ENCODE peak calls at places on chromosomes 6 and 20, in eight cellular contexts. One of them, this sample, is unnamed.

GRCh38 chr6:168524644-168525043 is 83.7 kb downstream of the SMOC2 start:
- DNase-seq in GM23338: peak
- DNase-seq in HCT116: peak
- DNase-seq in fibroblast of lung: no peak
- DNase-seq in neural progenitor cell: peak
- DNase-seq in MM.1S: no peak
- DNase-seq in endothelial cell of umbilical vein: no peak
- DNase-seq in mammary epithelial cell: no peak
- DNase-seq in this sample: no peak

GRCh38 chr6:125480571-125480970 is 178.8 kb upstream of the HDDC2 start:
- DNase-seq in GM23338: no peak
- DNase-seq in HCT116: no peak
- DNase-seq in fibroblast of lung: no peak
- DNase-seq in neural progenitor cell: no peak
- DNase-seq in MM.1S: no peak
- DNase-seq in endothelial cell of umbilical vein: no peak
- DNase-seq in mammary epithelial cell: no peak
- DNase-seq in this sample: no peak

GRCh38 chr6:6221829-6222535 is 98.5 kb downstream of the F13A1 start:
- DNase-seq in GM23338: peak
- DNase-seq in HCT116: no peak
- DNase-seq in fibroblast of lung: no peak
- DNase-seq in neural progenitor cell: peak
- DNase-seq in MM.1S: no peak
- DNase-seq in endothelial cell of umbilical vein: no peak
- DNase-seq in mammary epithelial cell: no peak
- DNase-seq in this sample: peak

GRCh38 chr6:11918021-11918738 is 93.9 kb upstream of the HIVEP1 start:
- DNase-seq in GM23338: no peak
- DNase-seq in HCT116: no peak
- DNase-seq in fibroblast of lung: peak
- DNase-seq in neural progenitor cell: no peak
- DNase-seq in MM.1S: no peak
- DNase-seq in endothelial cell of umbilical vein: peak
- DNase-seq in mammary epithelial cell: peak
- DNase-seq in this sample: peak

GRCh38 chr6:142302427-142303190 is 802 bp downstream of the ADGRG6 start:
- DNase-seq in GM23338: peak
- DNase-seq in HCT116: peak
- DNase-seq in fibroblast of lung: no peak
- DNase-seq in neural progenitor cell: no peak
- DNase-seq in MM.1S: no peak
- DNase-seq in endothelial cell of umbilical vein: peak
- DNase-seq in mammary epithelial cell: peak
- DNase-seq in this sample: no peak

GRCh38 chr6:50602191-50602810 is 111.0 kb upstream of the TFAP2D start:
- DNase-seq in GM23338: peak
- DNase-seq in HCT116: peak
- DNase-seq in fibroblast of lung: peak
- DNase-seq in neural progenitor cell: peak
- DNase-seq in MM.1S: peak
- DNase-seq in endothelial cell of umbilical vein: peak
- DNase-seq in mammary epithelial cell: peak
- DNase-seq in this sample: peak

GRCh38 chr6:169959129-169960002 is 207.9 kb downstream of the ERMARD start:
- DNase-seq in GM23338: peak
- DNase-seq in HCT116: no peak
- DNase-seq in fibroblast of lung: no peak
- DNase-seq in neural progenitor cell: no peak
- DNase-seq in MM.1S: peak
- DNase-seq in endothelial cell of umbilical vein: peak
- DNase-seq in mammary epithelial cell: no peak
- DNase-seq in this sample: no peak

GRCh38 chr6:25641377-25641776 is 10.6 kb upstream of the SCGN start:
- DNase-seq in GM23338: no peak
- DNase-seq in HCT116: no peak
- DNase-seq in fibroblast of lung: no peak
- DNase-seq in neural progenitor cell: no peak
- DNase-seq in MM.1S: no peak
- DNase-seq in endothelial cell of umbilical vein: no peak
- DNase-seq in mammary epithelial cell: no peak
- DNase-seq in this sample: no peak

GRCh38 chr6:148144917-148145521 is 197.6 kb upstream of the SASH1 start:
- DNase-seq in GM23338: peak
- DNase-seq in HCT116: peak
- DNase-seq in fibroblast of lung: peak
- DNase-seq in neural progenitor cell: peak
- DNase-seq in MM.1S: peak
- DNase-seq in endothelial cell of umbilical vein: peak
- DNase-seq in mammary epithelial cell: peak
- DNase-seq in this sample: peak

GRCh38 chr6:36678488-36679042 is at the start of gene CDKN1A:
- DNase-seq in GM23338: peak
- DNase-seq in HCT116: peak
- DNase-seq in fibroblast of lung: peak
- DNase-seq in neural progenitor cell: peak
- DNase-seq in MM.1S: peak
- DNase-seq in endothelial cell of umbilical vein: peak
- DNase-seq in mammary epithelial cell: peak
- DNase-seq in this sample: peak

GRCh38 chr6:109861946-109862345 is 116.2 kb upstream of the GPR6 start:
- DNase-seq in GM23338: no peak
- DNase-seq in HCT116: no peak
- DNase-seq in fibroblast of lung: no peak
- DNase-seq in neural progenitor cell: no peak
- DNase-seq in MM.1S: no peak
- DNase-seq in endothelial cell of umbilical vein: no peak
- DNase-seq in mammary epithelial cell: no peak
- DNase-seq in this sample: no peak

GRCh38 chr20:46035713-46036112 is 6.7 kb downstream of the SLC12A5 start:
- DNase-seq in GM23338: no peak
- DNase-seq in HCT116: no peak
- DNase-seq in fibroblast of lung: no peak
- DNase-seq in neural progenitor cell: no peak
- DNase-seq in MM.1S: no peak
- DNase-seq in endothelial cell of umbilical vein: no peak
- DNase-seq in mammary epithelial cell: no peak
- DNase-seq in this sample: no peak

GRCh38 chr6:111985202-111985731 is 68.6 kb upstream of the CCN6 start:
- DNase-seq in GM23338: peak
- DNase-seq in HCT116: peak
- DNase-seq in fibroblast of lung: peak
- DNase-seq in neural progenitor cell: no peak
- DNase-seq in MM.1S: no peak
- DNase-seq in endothelial cell of umbilical vein: peak
- DNase-seq in mammary epithelial cell: peak
- DNase-seq in this sample: no peak

GRCh38 chr6:100258752-100259151 is 206.0 kb downstream of the SIM1 start:
- DNase-seq in GM23338: no peak
- DNase-seq in HCT116: no peak
- DNase-seq in fibroblast of lung: no peak
- DNase-seq in neural progenitor cell: no peak
- DNase-seq in MM.1S: no peak
- DNase-seq in endothelial cell of umbilical vein: no peak
- DNase-seq in mammary epithelial cell: no peak
- DNase-seq in this sample: no peak

GRCh38 chr6:153312633-153313032 is 181.6 kb upstream of the RGS17 start:
- DNase-seq in GM23338: peak
- DNase-seq in HCT116: peak
- DNase-seq in fibroblast of lung: peak
- DNase-seq in neural progenitor cell: peak
- DNase-seq in MM.1S: peak
- DNase-seq in endothelial cell of umbilical vein: peak
- DNase-seq in mammary epithelial cell: peak
- DNase-seq in this sample: peak

GRCh38 chr6:121523628-121524027 is 88.2 kb downstream of the GJA1 start:
- DNase-seq in GM23338: peak
- DNase-seq in HCT116: no peak
- DNase-seq in fibroblast of lung: peak
- DNase-seq in neural progenitor cell: no peak
- DNase-seq in MM.1S: no peak
- DNase-seq in endothelial cell of umbilical vein: peak
- DNase-seq in mammary epithelial cell: no peak
- DNase-seq in this sample: no peak

GRCh38 chr20:52402950-52403349 is 211.4 kb upstream of the ZFP64 start:
- DNase-seq in GM23338: no peak
- DNase-seq in HCT116: no peak
- DNase-seq in fibroblast of lung: no peak
- DNase-seq in neural progenitor cell: no peak
- DNase-seq in MM.1S: peak
- DNase-seq in endothelial cell of umbilical vein: no peak
- DNase-seq in mammary epithelial cell: no peak
- DNase-seq in this sample: no peak

GRCh38 chr6:115441671-115442070 is 619.0 kb downstream of the FRK start:
- DNase-seq in GM23338: no peak
- DNase-seq in HCT116: no peak
- DNase-seq in fibroblast of lung: no peak
- DNase-seq in neural progenitor cell: no peak
- DNase-seq in MM.1S: no peak
- DNase-seq in endothelial cell of umbilical vein: no peak
- DNase-seq in mammary epithelial cell: no peak
- DNase-seq in this sample: no peak

GRCh38 chr20:8635048-8635572 is 433.8 kb upstream of the PLCB4 start:
- DNase-seq in GM23338: no peak
- DNase-seq in HCT116: no peak
- DNase-seq in fibroblast of lung: no peak
- DNase-seq in neural progenitor cell: no peak
- DNase-seq in MM.1S: no peak
- DNase-seq in endothelial cell of umbilical vein: no peak
- DNase-seq in mammary epithelial cell: no peak
- DNase-seq in this sample: no peak

GRCh38 chr6:64680446-64680845 is 1026.6 kb downstream of the EYS start:
- DNase-seq in GM23338: no peak
- DNase-seq in HCT116: no peak
- DNase-seq in fibroblast of lung: peak
- DNase-seq in neural progenitor cell: no peak
- DNase-seq in MM.1S: no peak
- DNase-seq in endothelial cell of umbilical vein: peak
- DNase-seq in mammary epithelial cell: peak
- DNase-seq in this sample: no peak

GRCh38 chr6:166005846-166006592 is 161.6 kb downstream of the TBXT start:
- DNase-seq in GM23338: no peak
- DNase-seq in HCT116: no peak
- DNase-seq in fibroblast of lung: peak
- DNase-seq in neural progenitor cell: peak
- DNase-seq in MM.1S: no peak
- DNase-seq in endothelial cell of umbilical vein: no peak
- DNase-seq in mammary epithelial cell: no peak
- DNase-seq in this sample: peak

GRCh38 chr6:22593895-22594294 is 24.5 kb downstream of the HDGFL1 start:
- DNase-seq in GM23338: no peak
- DNase-seq in HCT116: no peak
- DNase-seq in fibroblast of lung: no peak
- DNase-seq in neural progenitor cell: no peak
- DNase-seq in MM.1S: no peak
- DNase-seq in endothelial cell of umbilical vein: no peak
- DNase-seq in mammary epithelial cell: no peak
- DNase-seq in this sample: no peak
- H3K27ac ChIP-seq in GM23338: no peak
- H3K27ac ChIP-seq in HCT116: no peak
- H3K27ac ChIP-seq in fibroblast of lung: no peak
- H3K27ac ChIP-seq in neural progenitor cell: no peak
- H3K27ac ChIP-seq in MM.1S: no peak
- H3K27ac ChIP-seq in endothelial cell of umbilical vein: no peak
- H3K27ac ChIP-seq in mammary epithelial cell: no peak
- H3K27ac ChIP-seq in this sample: no peak

GRCh38 chr20:40294175-40294574 is 394.9 kb downstream of the MAFB start:
- DNase-seq in GM23338: no peak
- DNase-seq in HCT116: no peak
- DNase-seq in fibroblast of lung: no peak
- DNase-seq in neural progenitor cell: no peak
- DNase-seq in MM.1S: no peak
- DNase-seq in endothelial cell of umbilical vein: peak
- DNase-seq in mammary epithelial cell: no peak
- DNase-seq in this sample: no peak
- TF ChIP-seq CTCF in GM23338: no peak
- TF ChIP-seq CTCF in HCT116: no peak
- TF ChIP-seq CTCF in fibroblast of lung: no peak
- TF ChIP-seq CTCF in neural progenitor cell: no peak
- TF ChIP-seq CTCF in MM.1S: no peak
- TF ChIP-seq CTCF in endothelial cell of umbilical vein: no peak
- TF ChIP-seq CTCF in mammary epithelial cell: no peak
- TF ChIP-seq CTCF in this sample: no peak

GRCh38 chr6:104941694-104942177 is 15.2 kb upstream of the LIN28B start:
- DNase-seq in GM23338: peak
- DNase-seq in HCT116: no peak
- DNase-seq in fibroblast of lung: no peak
- DNase-seq in neural progenitor cell: peak
- DNase-seq in MM.1S: no peak
- DNase-seq in endothelial cell of umbilical vein: no peak
- DNase-seq in mammary epithelial cell: no peak
- DNase-seq in this sample: peak
- TF ChIP-seq EZH2 in GM23338: no peak
- TF ChIP-seq EZH2 in HCT116: no peak
- TF ChIP-seq EZH2 in fibroblast of lung: no peak
- TF ChIP-seq EZH2 in neural progenitor cell: no peak
- TF ChIP-seq EZH2 in MM.1S: no peak
- TF ChIP-seq EZH2 in endothelial cell of umbilical vein: no peak
- TF ChIP-seq EZH2 in mammary epithelial cell: no peak
- TF ChIP-seq EZH2 in this sample: no peak

DNA sequence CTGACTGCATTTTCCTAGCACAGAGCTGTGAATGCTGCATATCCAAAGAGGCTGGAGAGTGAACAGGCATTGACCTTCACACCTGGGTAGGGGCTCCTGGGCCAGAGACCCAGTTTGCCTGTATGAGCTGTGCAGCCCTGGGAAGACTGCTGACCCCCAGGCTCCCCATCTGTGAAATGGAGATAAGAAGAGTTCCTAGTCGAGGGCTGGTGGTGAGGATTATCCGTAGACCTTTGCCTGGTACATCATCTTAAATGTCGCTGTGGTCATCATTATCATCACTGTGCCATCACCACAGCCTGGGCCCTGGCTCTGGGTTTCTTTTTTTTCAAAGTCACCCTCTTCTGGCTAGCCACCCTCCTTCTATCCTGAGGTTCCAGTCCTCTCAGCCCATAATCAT is 12.1 kb downstream of the AGPAT4 start:
- DNase-seq in GM23338: no peak
- DNase-seq in HCT116: no peak
- DNase-seq in fibroblast of lung: no peak
- DNase-seq in neural progenitor cell: no peak
- DNase-seq in MM.1S: no peak
- DNase-seq in endothelial cell of umbilical vein: no peak
- DNase-seq in mammary epithelial cell: no peak
- DNase-seq in this sample: no peak
- H3K27ac ChIP-seq in GM23338: no peak
- H3K27ac ChIP-seq in HCT116: no peak
- H3K27ac ChIP-seq in fibroblast of lung: no peak
- H3K27ac ChIP-seq in neural progenitor cell: no peak
- H3K27ac ChIP-seq in MM.1S: no peak
- H3K27ac ChIP-seq in endothelial cell of umbilical vein: no peak
- H3K27ac ChIP-seq in mammary epithelial cell: no peak
- H3K27ac ChIP-seq in this sample: no peak